ENCODE peak calls at places on chromosomes 13 and 19, in eight cellular contexts. S is GM20000; C is HT1080; V is KG1; E is CD4-positive, CD25-positive, alpha-beta regulatory T cell; N is NCI-H1417; K is HEK293T; P is stimulated activated CD4-positive, alpha-beta T cell treated with anti-CD3 and anti-CD28 coated beads, Interleukin-1b, Interleukin-23, amount 100 ng/mL, for 1 hour. D is an unnamed sample.

GRCh38 chr19:28646629-28647028 is 566.3 kb downstream of the UQCRFS1 start:
- DNase-seq in V (no peak), E (no peak), S (no peak), K (no peak), N (no peak), C (no peak), P (no peak), D (no peak)

GRCh38 chr13:93635687-93636086 is 409.1 kb downstream of the GPC6 start:
- DNase-seq in P (no peak), N (no peak), E (no peak), V (no peak), K (no peak), S (no peak), C (no peak), D (no peak)

GRCh38 chr19:3507371-3508120 is 1.4 kb downstream of the FZR1 start:
- DNase-seq in N (peak), C (no peak), V (no peak), S (no peak), K (no peak), E (peak), P (no peak), D (no peak)

GRCh38 chr19:19214892-19215291 is 3.1 kb downstream of the NCAN start:
- DNase-seq in N (no peak), P (no peak), E (no peak), S (no peak), C (peak), V (no peak), K (peak), D (no peak)

GRCh38 chr19:35045667-35046300 is 4.3 kb downstream of the HPN start:
- DNase-seq in P (no peak), V (peak), S (peak), C (peak), E (peak), N (no peak), K (peak), D (peak)

GRCh38 chr19:11649941-11650340 is 52.7 kb downstream of the ZNF627 start:
- DNase-seq in K (no peak), C (no peak), P (no peak), S (no peak), E (no peak), N (no peak), V (no peak), D (no peak)

GRCh38 chr13:113153810-113154748 is 4.4 kb upstream of the PROZ start:
- DNase-seq in E (peak), V (no peak), P (peak), N (peak), C (peak), K (peak), S (peak), D (peak)

GRCh38 chr19:48907671-48908070 is 7.6 kb downstream of the NUCB1 start:
- DNase-seq in S (no peak), E (no peak), K (no peak), C (no peak), P (no peak), V (no peak), N (no peak), D (no peak)

GRCh38 chr19:4877753-4878490 is 10.5 kb upstream of the PLIN3 start:
- DNase-seq in K (no peak), C (no peak), P (no peak), N (no peak), V (no peak), E (no peak), S (no peak), D (no peak)

GRCh38 chr19:18289471-18290066 is 8.1 kb upstream of the JUND start:
- DNase-seq in P (no peak), E (no peak), N (no peak), S (no peak), C (no peak), V (no peak), K (no peak), D (no peak)

D was measured in Jurkat, Clone E6-1.